ENCODE peak calls at places on chromosomes 4 and X, in seven cellular contexts. F is astrocyte, W is endothelial cell of umbilical vein, M is A673, N is fibroblast of lung, S is GM23248, A is mammary epithelial cell. O is an unnamed sample. For H3K27me3, the result is how much of the 10 kb centered on the place peaks cover.

GRCh38 chr4:152095701-152096070 is 334.9 kb upstream of the GATB start:
- DNase-seq in F (no peak), W (no peak), M (no peak), N (no peak), S (peak), A (peak), O (no peak)

GRCh38 chr4:97841512-97841911 is 301.8 kb downstream of the STPG2 start:
- DNase-seq in F (no peak), W (no peak), M (no peak), N (no peak), S (no peak), A (no peak), O (no peak)

GRCh38 chr4:181760560-181760959 is 482.6 kb upstream of the TENM3 start:
- DNase-seq in F (no peak), W (no peak), M (no peak), N (no peak), S (no peak), A (no peak), O (no peak)

GRCh38 chrX:30643313-30643821 is 9.9 kb upstream of the GK start:
- DNase-seq in F (no peak), W (no peak), M (no peak), N (peak), S (peak), A (no peak), O (no peak)

GRCh38 chr4:120105472-120105871 is 38.8 kb upstream of the MAD2L1 start:
- DNase-seq in F (no peak), W (no peak), M (no peak), N (no peak), S (no peak), A (no peak), O (no peak)

GRCh38 chrX:30153881-30154260 is 61.5 kb upstream of the MAGEB2 start:
- DNase-seq in F (peak), W (no peak), M (peak), N (no peak), S (peak), A (no peak), O (peak)

GRCh38 chr4:183876268-183876934 is 28.7 kb upstream of the STOX2 start:
- DNase-seq in F (peak), W (peak), M (peak), N (peak), S (peak), A (peak), O (no peak)

GRCh38 chr4:172982151-172982590 is 186.4 kb upstream of the GALNT7 start:
- DNase-seq in F (peak), W (peak), M (peak), N (peak), S (peak), A (peak), O (no peak)

GRCh38 chr4:145098675-145099037 is 545 bp downstream of the ABCE1 start:
- DNase-seq in F (peak), W (peak), M (peak), N (peak), S (peak), A (peak), O (no peak)

GRCh38 chr4:80206541-80207171 is 9.4 kb downstream of the PRDM8 start:
- DNase-seq in F (no peak), W (peak), M (no peak), N (no peak), S (no peak), A (no peak), O (no peak)

GRCh38 chr4:188171551-188171950 is 32.3 kb downstream of the TRIML1 start:
- DNase-seq in F (no peak), W (no peak), M (no peak), N (no peak), S (no peak), A (peak), O (no peak)

GRCh38 chrX:19886888-19887531 is 390 bp downstream of the SH3KBP1 start:
- DNase-seq in F (no peak), W (no peak), M (no peak), N (no peak), S (peak), A (no peak), O (peak)

GRCh38 chr4:74188912-74189311 is 31.0 kb downstream of the MTHFD2L start:
- DNase-seq in F (no peak), W (no peak), M (no peak), N (no peak), S (no peak), A (no peak), O (no peak)

GRCh38 chr4:38080575-38080974 is 120.4 kb downstream of the PTTG2 start:
- DNase-seq in F (no peak), W (no peak), M (no peak), N (no peak), S (no peak), A (no peak), O (no peak)

GRCh38 chr4:168440442-168441264 is 39.6 kb downstream of the DDX60L start:
- DNase-seq in F (peak), W (peak), M (no peak), N (peak), S (peak), A (peak), O (no peak)

GRCh38 chr4:184824776-184825393 is 883 bp downstream of the ACSL1 start:
- DNase-seq in F (no peak), W (peak), M (no peak), N (no peak), S (no peak), A (peak), O (no peak)

GRCh38 chr4:128590773-128591172 is 218.7 kb upstream of the JADE1 start:
- DNase-seq in F (no peak), W (no peak), M (no peak), N (no peak), S (no peak), A (no peak), O (no peak)

GRCh38 chr4:147855670-147856069 is 123.8 kb downstream of the ARHGAP10 start:
- DNase-seq in F (no peak), W (peak), M (no peak), N (no peak), S (no peak), A (no peak), O (no peak)

GRCh38 chr4:154559141-154559841 is 3.5 kb upstream of the FGB start:
- DNase-seq in F (peak), W (peak), M (peak), N (peak), S (peak), A (peak), O (peak)

GRCh38 chr4:113758361-113758760 is 3.2 kb downstream of the CAMK2D start:
- DNase-seq in F (peak), W (peak), M (no peak), N (no peak), S (peak), A (peak), O (no peak)

GRCh38 chr4:187547281-187547680 is 448.3 kb upstream of the ZFP42 start:
- DNase-seq in F (no peak), W (no peak), M (no peak), N (no peak), S (no peak), A (peak), O (no peak)

GRCh38 chr4:17589355-17589754 is 12.4 kb downstream of the LAP3 start:
- DNase-seq in F (no peak), W (no peak), M (no peak), N (no peak), S (no peak), A (no peak), O (no peak)

GRCh38 chr4:34181891-34182290 is 2062.4 kb downstream of the ARAP2 start:
- DNase-seq in F (peak), W (no peak), M (no peak), N (peak), S (peak), A (peak), O (no peak)

GRCh38 chr4:10006236-10006603 is 15.1 kb downstream of the SLC2A9 start:
- DNase-seq in F (peak), W (peak), M (peak), N (peak), S (peak), A (peak), O (no peak)

GRCh38 chr4:23022032-23022431 is 329.3 kb downstream of the GBA3 start:
- DNase-seq in F (peak), W (no peak), M (no peak), N (peak), S (peak), A (peak), O (no peak)

GRCh38 chr4:20422398-20422797 is 170.7 kb downstream of the SLIT2 start:
- DNase-seq in F (peak), W (peak), M (peak), N (peak), S (peak), A (peak), O (peak)

GRCh38 chr4:124188601-124189000 is 523.9 kb downstream of the ANKRD50 start:
- DNase-seq in F (no peak), W (no peak), M (no peak), N (no peak), S (no peak), A (no peak), O (no peak)

GRCh38 chrX:24341795-24342194 is 18.6 kb upstream of the SUPT20HL1 start:
- DNase-seq in F (peak), W (peak), M (peak), N (no peak), S (peak), A (peak), O (no peak)

GRCh38 chrX:103879339-103879738 is 47.3 kb upstream of the RAB9B start:
- DNase-seq in F (peak), W (no peak), M (no peak), N (peak), S (peak), A (peak), O (no peak)

GRCh38 chr4:76764251-76764650 is 133.7 kb downstream of the SOWAHB start:
- DNase-seq in F (peak), W (peak), M (no peak), N (peak), S (peak), A (no peak), O (peak)

GRCh38 chr4:110610940-110611785 is 11.7 kb downstream of the PITX2 start:
- DNase-seq in F (no peak), W (no peak), M (no peak), N (no peak), S (peak), A (no peak), O (no peak)

GRCh38 chr4:110611968-110612447 is 10.9 kb downstream of the PITX2 start:
- DNase-seq in F (no peak), W (no peak), M (no peak), N (no peak), S (no peak), A (no peak), O (no peak)

GRCh38 chr4:110613710-110614109 is 9.2 kb downstream of the PITX2 start:
- DNase-seq in F (no peak), W (no peak), M (no peak), N (no peak), S (no peak), A (no peak), O (no peak)

GRCh38 chr4:110614173-110614948 is 8.5 kb downstream of the PITX2 start:
- DNase-seq in F (no peak), W (no peak), M (no peak), N (no peak), S (no peak), A (no peak), O (peak)

DNA sequence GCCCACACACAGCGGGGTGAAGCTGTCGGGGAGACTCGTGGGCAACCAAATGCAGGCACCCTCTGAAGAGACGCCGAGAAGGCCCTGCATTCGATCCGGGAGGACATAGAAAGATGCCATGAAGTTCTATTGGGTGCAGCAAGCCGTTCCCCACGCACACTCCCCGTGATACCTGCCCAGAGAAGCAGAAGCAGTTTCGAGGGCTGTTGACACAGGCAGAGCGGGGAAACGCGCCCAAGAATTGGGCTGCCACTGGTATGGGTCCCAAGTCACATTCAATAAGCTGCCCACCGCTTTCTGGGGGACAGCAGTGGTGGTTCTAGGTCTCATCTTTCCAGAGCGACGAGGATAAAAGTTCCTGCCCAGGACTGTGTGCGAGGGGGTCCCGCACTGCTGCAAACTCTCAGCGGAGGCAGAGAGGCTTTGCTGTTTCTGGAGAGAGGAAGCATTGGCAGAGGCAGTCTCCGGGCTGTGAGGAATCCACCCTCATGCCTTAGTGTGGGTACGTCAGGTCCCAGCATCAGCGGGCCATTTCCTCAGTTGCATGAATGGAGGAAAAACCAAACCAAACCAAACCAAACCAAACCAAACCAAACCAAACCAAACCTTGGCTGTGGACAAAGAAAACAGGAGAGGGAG is 10.1 kb downstream of the PITX2 start:
- DNase-seq in F (no peak), W (no peak), M (no peak), N (no peak), S (no peak), A (no peak), O (no peak)
- H3K27me3 ChIP-seq in F (half or more), W (half or more), M (under half), N (half or more), S (under half), A (half or more), O (half or more)

GRCh38 chrX:2584659-2585470 is 84.1 kb upstream of the DHRSX start:
- DNase-seq in F (no peak), W (no peak), M (no peak), N (no peak), S (no peak), A (peak), O (peak)
- TF ChIP-seq EZH2 in F (peak), W (no peak), M (peak), N (peak), S (peak), A (peak), O (no peak)

GRCh38 chr4:54560513-54560912 is 97.2 kb upstream of the KIT start:
- DNase-seq in F (no peak), W (no peak), M (no peak), N (no peak), S (no peak), A (no peak), O (no peak)
- H3K27me3 ChIP-seq in F (under half), W (under half), M (under half), N (under half), S (under half), A (under half), O (under half)

DNA sequence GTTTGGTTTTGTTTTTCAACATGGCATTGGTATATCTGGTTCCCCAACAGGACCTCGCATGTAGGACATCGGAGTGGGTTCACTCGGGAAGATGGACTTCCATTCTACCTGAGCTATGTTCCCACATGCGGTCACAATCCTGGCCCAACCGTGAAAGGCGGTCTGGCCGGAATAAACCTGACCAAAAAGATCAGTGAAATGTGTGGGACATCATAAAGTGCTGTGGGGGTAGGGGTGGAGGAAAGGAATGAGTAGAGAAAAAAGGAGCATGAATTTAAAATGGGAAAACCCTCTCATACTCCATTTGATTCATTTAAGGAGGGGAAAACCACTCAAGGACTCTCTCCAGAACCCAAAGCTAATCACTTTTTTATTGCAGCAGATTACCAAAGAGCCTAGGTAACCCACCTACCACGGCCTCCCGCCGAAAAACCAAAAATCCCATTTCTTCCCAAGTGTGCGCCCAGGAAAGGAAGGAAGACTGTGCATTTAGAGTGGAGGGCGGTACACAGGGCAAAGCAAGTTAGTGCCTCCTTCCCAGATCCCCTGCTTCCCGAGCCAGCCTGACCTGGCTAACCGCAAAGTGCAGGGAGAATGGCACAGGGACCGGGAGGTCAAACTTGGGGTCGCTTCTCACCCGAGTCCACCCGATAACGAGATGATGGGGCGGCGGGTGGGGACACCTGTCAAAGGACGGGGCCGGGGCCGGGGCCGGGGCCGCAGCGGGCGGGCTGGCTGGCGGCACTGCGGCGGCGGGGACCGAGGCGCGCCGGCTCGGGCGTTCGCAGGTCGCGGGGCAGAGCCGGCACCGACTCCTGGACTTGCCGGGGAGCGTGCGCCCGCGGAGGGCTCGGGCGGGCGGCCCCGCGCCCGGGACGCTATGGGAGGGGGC is 689 bp downstream of the TMEM150C start:
- DNase-seq in F (no peak), W (peak), M (no peak), N (no peak), S (peak), A (no peak), O (no peak)
- TF ChIP-seq EZH2 in F (peak), W (no peak), M (no peak), N (peak), S (peak), A (peak), O (peak)

DNA sequence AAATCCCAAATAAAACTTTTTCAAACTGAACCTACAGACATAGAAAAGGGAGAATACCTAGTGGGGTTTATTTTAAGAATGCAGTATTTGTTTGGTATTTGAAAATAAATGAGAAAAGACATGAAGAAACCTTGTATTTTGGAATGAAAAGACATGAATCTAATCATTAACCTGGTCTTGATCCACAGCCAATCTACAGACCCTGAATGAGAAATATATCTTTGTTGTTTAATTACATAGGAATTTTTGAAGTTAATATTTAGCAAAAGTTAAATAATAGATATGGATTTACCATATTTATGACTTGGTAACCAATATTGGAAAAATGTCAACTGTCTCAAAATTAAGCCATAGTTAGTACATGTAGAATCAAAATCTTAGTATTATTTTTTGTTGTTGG is 76.8 kb downstream of the MAGEA10 start:
- DNase-seq in F (no peak), W (no peak), M (no peak), N (no peak), S (no peak), A (no peak), O (no peak)
- H3K27me3 ChIP-seq in F (under half), W (under half), M (under half), N (under half), S (under half), A (under half), O (under half)

GRCh38 chr4:78059524-78059889 is 2.4 kb downstream of the FRAS1 start:
- DNase-seq in F (peak), W (peak), M (peak), N (peak), S (peak), A (peak), O (peak)

GRCh38 chr4:78058591-78059523 is 1.7 kb downstream of the FRAS1 start:
- DNase-seq in F (peak), W (peak), M (peak), N (peak), S (peak), A (peak), O (peak)

GRCh38 chr4:78056265-78057129 is 626 bp upstream of the FRAS1 start:
- DNase-seq in F (peak), W (peak), M (peak), N (peak), S (peak), A (peak), O (peak)

GRCh38 chr4:78057135-78057599 is at the start of gene FRAS1:
- DNase-seq in F (peak), W (peak), M (peak), N (peak), S (peak), A (peak), O (peak)

GRCh38 chr4:78057600-78058560 is 757 bp downstream of the FRAS1 start:
- DNase-seq in F (peak), W (peak), M (peak), N (peak), S (peak), A (peak), O (peak)
- TF ChIP-seq EZH2 in F (no peak), W (peak), M (no peak), N (peak), S (no peak), A (no peak), O (no peak)

GRCh38 chr4:3790006-3790561 is 23.9 kb downstream of the ADRA2C start:
- DNase-seq in F (no peak), W (no peak), M (no peak), N (no peak), S (no peak), A (no peak), O (no peak)

GRCh38 chr4:3791256-3791655 is 25.1 kb downstream of the ADRA2C start:
- DNase-seq in F (no peak), W (no peak), M (no peak), N (no peak), S (no peak), A (no peak), O (no peak)

GRCh38 chr4:3793545-3793944 is 27.4 kb downstream of the ADRA2C start:
- DNase-seq in F (no peak), W (no peak), M (no peak), N (no peak), S (no peak), A (no peak), O (no peak)

GRCh38 chr4:3792813-3793212 is 26.6 kb downstream of the ADRA2C start:
- DNase-seq in F (no peak), W (no peak), M (no peak), N (no peak), S (no peak), A (no peak), O (peak)

GRCh38 chr4:3791910-3792542 is 25.8 kb downstream of the ADRA2C start:
- DNase-seq in F (peak), W (peak), M (peak), N (no peak), S (peak), A (peak), O (peak)
- H3K27me3 ChIP-seq in F (under half), W (under half), M (under half), N (under half), S (under half), A (under half), O (under half)

GRCh38 chr4:95547708-95548471 is 883 bp downstream of the UNC5C start:
- DNase-seq in F (peak), W (peak), M (no peak), N (no peak), S (peak), A (peak), O (peak)
- TF ChIP-seq EZH2 in F (no peak), W (no peak), M (no peak), N (peak), S (no peak), A (peak), O (peak)

O was measured in neural progenitor cell.